ENCODE peak calls at places on chromosome 11, in four cellular contexts. E is H1, I is HCT116, M is HepG2. B is an unnamed sample.

GRCh38 chr11:47881145-47881544 is 33.0 kb upstream of the NUP160 start:
- DNase-seq in M (no peak), E (no peak), I (no peak), B (no peak)

GRCh38 chr11:101567086-101567485 is 16.7 kb downstream of the TRPC6 start:
- DNase-seq in E (no peak), M (no peak), I (no peak), B (no peak)

GRCh38 chr11:75233688-75234295 is 6.8 kb upstream of the TPBGL start:
- DNase-seq in M (peak; percentile 55), E (no peak), I (no peak), B (peak; percentile 45)

GRCh38 chr11:44950036-44950624 is 553 bp downstream of the TP53I11 start:
- DNase-seq in E (no peak), M (no peak), I (no peak), B (peak; percentile 31)

GRCh38 chr11:32140121-32140520 is 49.2 kb downstream of the RCN1 start:
- DNase-seq in I (no peak), E (no peak), M (no peak), B (no peak)

GRCh38 chr11:63939351-63939920 is 634 bp downstream of the NAA40 start:
- DNase-seq in E (no peak), M (no peak), I (no peak), B (no peak)

GRCh38 chr11:26286472-26287066 is 45.4 kb upstream of the ANO3 start:
- DNase-seq in M (peak; percentile 2), E (no peak), I (no peak), B (no peak)

GRCh38 chr11:96114178-96115070 is 190.5 kb upstream of the MTMR2 start:
- DNase-seq in E (no peak), M (peak; percentile 74), I (no peak), B (no peak)

GRCh38 chr11:121723261-121723741 is 270.5 kb upstream of the SORL1-AS1 start:
- DNase-seq in E (no peak), M (no peak), I (no peak), B (no peak)

GRCh38 chr11:38176812-38177322 is 1578.8 kb upstream of the RAG2 start:
- DNase-seq in I (no peak), M (no peak), E (no peak), B (no peak)

DNA sequence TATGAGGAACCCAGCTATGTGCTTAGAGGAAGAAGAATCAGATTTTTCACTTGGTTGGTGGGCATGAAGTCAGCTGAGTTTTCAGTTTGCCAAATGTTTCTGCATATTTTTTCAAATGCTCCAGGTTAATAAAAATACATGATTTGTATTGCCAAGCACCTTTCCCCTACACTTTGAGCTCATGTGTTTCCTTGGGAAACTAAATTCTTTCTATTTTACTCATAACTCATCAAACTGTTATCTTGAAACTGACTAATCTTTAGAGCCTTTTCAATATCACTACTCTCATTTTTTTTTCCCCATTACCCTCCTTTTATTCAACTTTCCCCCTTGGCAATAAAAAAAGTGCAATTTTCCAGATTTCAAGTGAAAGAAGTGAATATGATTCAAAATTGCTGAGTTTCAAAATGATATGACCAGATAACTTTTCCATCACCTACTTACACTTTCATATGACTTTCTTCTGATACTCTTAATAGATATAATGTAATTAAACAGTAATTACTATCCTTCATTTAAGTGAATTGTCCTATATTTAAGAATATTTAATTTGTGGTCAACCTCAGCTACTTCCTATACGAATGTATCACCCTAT is 91.9 kb upstream of the SOX6 start:
- DNase-seq in I (no peak), E (no peak), M (no peak), B (no peak)
- TF ChIP-seq FOSL1 in I (no peak), E (no peak), M (no peak), B (no peak)

GRCh38 chr11:20127671-20128527 is 32.4 kb downstream of the DBX1 start:
- DNase-seq in I (peak; percentile 44), M (peak; percentile 52), E (no peak), B (peak; percentile 70)

GRCh38 chr11:20126724-20127123 is 33.6 kb downstream of the DBX1 start:
- DNase-seq in I (no peak), E (no peak), M (no peak), B (no peak)

GRCh38 chr11:20132667-20133039 is 27.6 kb downstream of the DBX1 start:
- DNase-seq in M (no peak), I (no peak), E (no peak), B (no peak)

GRCh38 chr11:20134991-20135736 is 25.1 kb downstream of the DBX1 start:
- DNase-seq in I (no peak), E (no peak), M (no peak), B (no peak)

DNA sequence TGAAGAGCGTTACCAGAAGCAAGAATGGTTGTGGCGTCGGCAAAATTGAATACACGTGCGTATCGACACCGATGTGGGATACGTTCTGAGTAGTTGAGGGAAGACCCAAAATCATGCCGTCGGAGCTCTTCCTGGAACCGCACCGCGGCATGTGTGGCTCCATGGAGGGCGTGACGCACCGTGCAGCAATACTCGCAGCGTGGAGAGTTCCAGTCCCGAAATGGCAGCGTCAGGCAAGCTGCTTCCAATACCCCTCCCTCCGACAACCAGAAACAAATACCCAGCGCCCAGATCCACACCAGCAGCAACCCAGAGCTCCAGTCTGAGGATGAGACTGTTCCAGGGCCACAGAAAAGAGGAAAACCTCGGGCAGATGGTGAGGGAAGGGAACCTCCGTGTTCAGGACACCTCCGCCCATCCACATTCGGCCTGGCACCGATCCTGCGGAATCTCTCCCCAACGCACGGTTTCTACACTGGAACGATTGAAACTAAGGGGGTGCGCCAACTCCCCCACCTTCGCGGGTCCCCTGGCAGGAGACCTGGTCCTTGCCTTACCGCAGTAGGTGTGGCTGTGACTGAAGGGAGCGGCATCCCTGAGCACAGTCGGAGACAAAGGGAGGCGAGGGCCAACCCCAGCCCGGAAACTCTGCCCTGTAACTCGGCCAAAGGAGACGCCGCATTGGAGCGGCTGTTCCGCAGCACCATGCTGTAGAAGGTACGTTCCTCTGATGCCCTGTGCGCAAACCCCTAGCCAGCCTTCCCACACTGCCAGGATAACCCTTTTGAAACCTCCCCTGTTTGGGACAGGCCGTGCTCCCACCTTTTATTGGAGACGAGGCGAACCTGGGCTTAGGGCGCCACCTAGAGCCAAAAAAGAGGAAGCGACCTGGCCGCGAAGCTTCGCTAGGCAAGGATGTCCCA is 28.3 kb downstream of the DBX1 start:
- DNase-seq in M (peak; percentile 35), I (no peak), E (no peak), B (peak; percentile 78)
- TF ChIP-seq FOSL1 in M (no peak), I (no peak), E (no peak), B (no peak)

DNA sequence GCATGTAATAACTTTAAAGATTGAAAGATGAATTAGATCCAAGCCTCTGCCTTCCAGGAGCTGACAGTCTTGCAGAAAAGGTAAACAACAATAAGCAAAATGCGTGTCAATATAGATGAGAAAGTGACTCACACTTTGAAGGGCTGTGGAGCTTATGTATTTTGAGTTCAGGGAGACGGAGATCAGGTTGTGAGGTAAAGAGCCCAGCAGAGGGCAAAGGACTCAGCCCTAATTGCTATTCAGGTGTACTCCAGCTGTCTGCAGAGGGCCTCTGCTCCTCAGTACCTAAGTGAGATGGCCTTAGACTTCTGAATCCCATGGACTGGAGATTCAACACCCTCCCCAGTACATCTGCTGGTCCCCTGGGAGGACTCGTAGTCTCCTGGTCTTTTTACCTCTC is 22.9 kb upstream of the CTR9 start:
- DNase-seq in I (no peak), M (no peak), E (no peak), B (no peak)
- TF ChIP-seq FOSL1 in I (no peak), M (no peak), E (no peak), B (no peak)

GRCh38 chr11:7572001-7572712 is 58.4 kb downstream of the PPFIBP2 start:
- DNase-seq in I (no peak), M (peak; percentile 90), E (no peak), B (no peak)

GRCh38 chr11:7573193-7573557 is 59.4 kb downstream of the PPFIBP2 start:
- DNase-seq in M (no peak), E (no peak), I (no peak), B (no peak)

GRCh38 chr11:7573558-7574296 is 59.9 kb downstream of the PPFIBP2 start:
- DNase-seq in E (no peak), I (no peak), M (peak; percentile 92), B (peak; percentile 11)

GRCh38 chr11:7570938-7571337 is 57.1 kb downstream of the PPFIBP2 start:
- DNase-seq in I (no peak), E (no peak), M (no peak), B (no peak)

GRCh38 chr11:7571640-7572000 is 57.8 kb downstream of the PPFIBP2 start:
- DNase-seq in M (peak; percentile 76), I (peak; percentile 51), E (peak; percentile 43), B (peak; percentile 51)
- TF ChIP-seq FOSL1 in M (no peak), I (no peak), E (no peak), B (no peak)

GRCh38 chr11:124518900-124519541 is 24.4 kb downstream of the OR8B12 start:
- DNase-seq in I (no peak), E (no peak), M (no peak), B (no peak)
- TF ChIP-seq FOSL1 in I (no peak), E (no peak), M (no peak), B (no peak)

DNA sequence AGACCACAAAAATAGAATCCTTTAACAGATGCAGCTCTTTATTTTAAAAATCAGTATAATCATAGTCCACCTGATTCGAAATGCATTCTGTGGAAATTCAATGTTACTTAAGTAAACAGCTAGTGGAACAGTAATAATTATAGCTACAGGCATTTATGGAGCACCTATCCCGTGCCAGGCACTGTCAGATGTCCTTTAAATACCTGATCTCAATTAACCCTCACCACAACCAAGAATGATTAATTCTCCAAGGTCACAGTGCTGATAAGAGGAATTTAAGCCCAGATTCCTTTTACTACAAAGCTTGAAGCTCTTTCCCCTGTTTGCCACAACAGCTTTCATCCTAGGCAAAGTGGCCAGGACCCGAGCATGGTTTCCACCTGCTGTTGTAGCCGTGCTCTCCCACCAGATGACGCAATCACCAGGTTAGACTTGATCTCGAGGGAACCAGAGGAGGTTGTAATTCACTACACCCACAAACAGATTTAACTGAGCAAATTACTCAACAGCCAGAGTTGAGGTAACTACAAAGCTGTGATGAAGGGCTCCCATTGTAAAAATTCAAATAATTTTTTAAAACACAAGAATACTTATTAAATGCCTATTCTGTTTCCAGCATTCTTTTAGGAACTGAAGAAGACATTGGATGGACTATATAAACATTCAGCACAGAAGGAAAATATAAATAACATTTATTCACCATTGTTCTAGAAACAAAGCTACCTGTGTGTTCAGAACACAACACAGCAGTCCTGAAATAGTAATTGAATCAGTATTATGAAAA is 10.3 kb downstream of the PRDM10 start:
- DNase-seq in E (no peak), I (peak; percentile 48), M (peak; percentile 82), B (peak; percentile 57)
- TF ChIP-seq FOSL1 in E (no peak), I (no peak), M (no peak), B (no peak)

B was measured in K562.